ENCODE peak calls at places on chromosomes 7 and 10, in ten cellular contexts. P is psoas muscle; U is activated T-cell treated with anti-CD3 and anti-CD28 coated beads, Interleukin-2, amount 50 U/mL, for 1 hour; O is RCC 7860; Z is amygdala; J is effector memory CD4-positive, alpha-beta T cell; S is stomach; N is Kasumi-1; M is stimulated activated CD4-positive, alpha-beta T cell treated with anti-CD3 and anti-CD28 coated beads, Interleukin-4, amount 100 ng/mL, for 4 hours; C is iris pigment epithelial cell. D is an unnamed sample.

GRCh38 chr10:69479737-69480412 is 28.6 kb downstream of the TSPAN15 start:
- DNase-seq in P (no peak), U (no peak), O (no peak), Z (no peak), J (no peak), S (no peak), N (peak), M (no peak), C (no peak), D (peak)

GRCh38 chr7:148299335-148299734 is 291.2 kb upstream of the C7orf33 start:
- DNase-seq in P (no peak), U (no peak), O (no peak), Z (no peak), J (no peak), S (no peak), N (no peak), M (no peak), C (no peak), D (no peak)

GRCh38 chr7:135853499-135853898 is 104.9 kb upstream of the FAM180A start:
- DNase-seq in P (no peak), U (no peak), O (peak), Z (no peak), J (no peak), S (no peak), N (no peak), M (no peak), C (peak), D (no peak)

GRCh38 chr7:132390705-132391104 is 185.6 kb downstream of the PLXNA4 start:
- DNase-seq in P (no peak), U (no peak), O (peak), Z (no peak), J (no peak), S (no peak), N (no peak), M (no peak), C (peak), D (peak)

GRCh38 chr7:94655562-94655883 is 410 bp downstream of the SGCE start:
- DNase-seq in P (no peak), U (no peak), O (no peak), Z (no peak), J (no peak), S (no peak), N (no peak), M (no peak), C (no peak), D (peak)

GRCh38 chr7:28725045-28725630 is 233.0 kb downstream of the TRIL start:
- DNase-seq in P (no peak), U (no peak), O (no peak), Z (no peak), J (no peak), S (no peak), N (no peak), M (no peak), C (no peak), D (no peak)

GRCh38 chr10:72525277-72525676 is 100.6 kb downstream of the MICU1 start:
- DNase-seq in P (no peak), U (no peak), O (peak), Z (no peak), J (no peak), S (no peak), N (no peak), M (no peak), C (peak), D (peak)

GRCh38 chr10:104230490-104230889 is 1.7 kb downstream of the CFAP43 start:
- DNase-seq in P (no peak), U (no peak), O (no peak), Z (no peak), J (no peak), S (no peak), N (no peak), M (no peak), C (no peak), D (no peak)

GRCh38 chr10:35910234-35910633 is 268.1 kb upstream of the FZD8 start:
- DNase-seq in P (no peak), U (no peak), O (peak), Z (no peak), J (no peak), S (no peak), N (no peak), M (no peak), C (peak), D (peak)

GRCh38 chr7:38374507-38374906 is 101.1 kb upstream of the TARP start:
- DNase-seq in P (no peak), U (peak), O (no peak), Z (no peak), J (no peak), S (no peak), N (peak), M (peak), C (peak), D (peak)

GRCh38 chr7:77281780-77282478 is 82.3 kb upstream of the FGL2 start:
- DNase-seq in P (no peak), U (no peak), O (no peak), Z (no peak), J (no peak), S (no peak), N (no peak), M (no peak), C (no peak), D (no peak)

GRCh38 chr10:114110174-114110972 is 63.6 kb downstream of the CCDC186 start:
- DNase-seq in P (no peak), U (no peak), O (no peak), Z (no peak), J (no peak), S (no peak), N (peak), M (no peak), C (no peak), D (no peak)

GRCh38 chr7:147711429-147711828 is 879.1 kb upstream of the C7orf33 start:
- DNase-seq in P (no peak), U (no peak), O (no peak), Z (no peak), J (no peak), S (no peak), N (peak), M (no peak), C (no peak), D (no peak)

D was measured in cardiac fibroblast.